ENCODE peak calls at places on chromosomes 6 and 20, in ten cellular contexts. N is Panc1, O is hepatocyte, M is esophagus squamous epithelium, D is pancreas, B is IMR-90, R is A549, H is breast epithelium, G is neural progenitor cell, I is spleen. J is an unnamed sample.

GRCh38 chr6:84772428-84773132 is 8.2 kb upstream of the TBX18 start:
- DNase-seq in R (peak; percentile 36), M (no peak), I (peak; percentile 62), B (no peak), H (no peak), D (no peak), G (peak; percentile 68), N (no peak), O (no peak), J (no peak)

GRCh38 chr6:100923481-100923880 is 42.4 kb upstream of the ASCC3 start:
- DNase-seq in G (no peak), I (no peak), N (no peak), H (no peak), R (no peak), D (no peak), M (no peak), B (no peak), O (no peak), J (no peak)

GRCh38 chr6:138145402-138145801 is 16.3 kb upstream of the ARFGEF3 start:
- DNase-seq in O (no peak), N (no peak), M (no peak), I (no peak), R (no peak), G (no peak), D (no peak), B (no peak), H (no peak), J (no peak)

GRCh38 chr6:10140824-10141223 is 274.1 kb downstream of the TFAP2A start:
- DNase-seq in B (no peak), O (no peak), I (no peak), H (no peak), R (no peak), D (no peak), M (no peak), G (no peak), N (no peak), J (no peak)

GRCh38 chr20:835220-836045 is 1.9 kb downstream of the FAM110A start:
- DNase-seq in G (no peak), I (peak; percentile 86), D (peak; percentile 48), M (no peak), O (no peak), B (no peak), H (no peak), R (no peak), N (no peak), J (no peak)

GRCh38 chr20:55099251-55099650 is 623.9 kb downstream of the DOK5 start:
- DNase-seq in D (no peak), N (no peak), I (no peak), B (no peak), H (no peak), G (no peak), O (no peak), M (no peak), R (no peak), J (no peak)

GRCh38 chr6:11494786-11495564 is 42.6 kb upstream of the TMEM170B start:
- DNase-seq in M (no peak), D (no peak), B (no peak), G (no peak), H (no peak), I (no peak), N (no peak), R (no peak), O (no peak), J (no peak)

GRCh38 chr20:20772492-20773047 is 60.1 kb upstream of the RALGAPA2 start:
- DNase-seq in R (no peak), N (no peak), H (no peak), O (no peak), G (no peak), B (no peak), D (no peak), M (no peak), I (no peak), J (no peak)

GRCh38 chr6:33927551-33927950 is 123.7 kb upstream of the MLN start:
- DNase-seq in G (no peak), H (no peak), M (no peak), N (no peak), B (peak; percentile 72), O (no peak), R (no peak), D (no peak), I (no peak), J (no peak)

GRCh38 chr6:170454512-170455285 is 98.4 kb downstream of the PSMB1 start:
- DNase-seq in B (no peak), D (no peak), M (no peak), H (no peak), R (no peak), I (peak; percentile 54), G (no peak), O (no peak), N (no peak), J (no peak)

GRCh38 chr20:42915081-42915480 is 274.6 kb downstream of the PTPRT start:
- DNase-seq in D (no peak), I (no peak), O (no peak), H (no peak), R (no peak), N (no peak), B (no peak), M (no peak), G (no peak), J (no peak)

GRCh38 chr20:48538856-48539255 is 288.9 kb downstream of the PREX1 start:
- DNase-seq in O (no peak), I (no peak), M (no peak), N (no peak), D (no peak), R (no peak), G (no peak), H (no peak), B (no peak), J (peak; percentile 85)

GRCh38 chr6:133945158-133945557 is 7.9 kb upstream of the TBPL1 start:
- DNase-seq in N (no peak), D (no peak), O (no peak), B (peak; percentile 29), H (no peak), R (peak; percentile 3), M (no peak), I (no peak), G (peak; percentile 25), J (peak; percentile 5)

GRCh38 chr6:150195996-150196417 is 53.2 kb downstream of the PPP1R14C start:
- DNase-seq in I (no peak), B (no peak), H (no peak), D (no peak), N (no peak), M (no peak), R (no peak), G (no peak), O (peak; percentile 59), J (no peak)

GRCh38 chr20:14712302-14712739 is 374.9 kb upstream of the FLRT3 start:
- DNase-seq in O (peak; percentile 60), G (peak; percentile 41), D (no peak), R (peak; percentile 90), M (no peak), N (peak; percentile 15), I (no peak), B (peak; percentile 67), H (no peak), J (peak; percentile 57)

GRCh38 chr6:166307981-166308768 is at the start of gene PRR18:
- DNase-seq in I (peak; percentile 74), M (no peak), H (no peak), D (peak; percentile 16), N (no peak), R (no peak), O (peak; percentile 36), B (no peak), G (peak; percentile 55), J (peak; percentile 48)

GRCh38 chr6:166308769-166309589 is 787 bp upstream of the PRR18 start:
- DNase-seq in M (no peak), R (no peak), O (no peak), H (peak; percentile 67), G (peak; percentile 19), I (no peak), D (no peak), N (no peak), B (no peak), J (no peak)

GRCh38 chr6:166310634-166311033 is 2.4 kb upstream of the PRR18 start:
- DNase-seq in O (no peak), G (no peak), N (no peak), D (no peak), I (no peak), B (no peak), R (no peak), M (no peak), H (no peak), J (no peak)

GRCh38 chr6:166307082-166307980 is 861 bp downstream of the PRR18 start:
- DNase-seq in G (peak; percentile 80), O (peak; percentile 44), N (no peak), D (no peak), H (no peak), I (peak; percentile 75), M (no peak), R (no peak), B (no peak), J (peak; percentile 25)

GRCh38 chr6:166309977-166310376 is 1.8 kb upstream of the PRR18 start:
- DNase-seq in N (no peak), H (no peak), G (no peak), M (no peak), R (no peak), O (no peak), I (no peak), B (no peak), D (no peak), J (no peak)
- H3K4me3 ChIP-seq in N (no peak overlapping the region), H (no peak overlapping the region), G (no peak overlapping the region), M (no peak overlapping the region), R (no peak overlapping the region), O (no peak overlapping the region), I (no peak overlapping the region), B (no peak overlapping the region), D (no peak overlapping the region), J (no peak overlapping the region)

GRCh38 chr6:156662025-156662445 is 115.1 kb upstream of the ARID1B start:
- DNase-seq in D (peak; percentile 39), O (peak; percentile 91), G (peak; percentile 82), H (no peak), N (peak; percentile 25), M (no peak), R (peak; percentile 80), I (no peak), B (no peak), J (peak; percentile 25)
- TF ChIP-seq CTCF in D (no peak), O (peak; percentile 98), G (peak; percentile 96), H (peak; percentile 27), N (peak; percentile 95), M (no peak), R (peak; percentile 72), I (peak; percentile 29), B (no peak), J (peak; percentile 30)

GRCh38 chr6:13730704-13731103 is 19.1 kb upstream of the RANBP9 start:
- DNase-seq in O (no peak), R (no peak), H (no peak), D (no peak), B (no peak), G (no peak), I (no peak), N (no peak), M (no peak), J (no peak)
- H3K4me1 ChIP-seq in O (no peaks in the 10 kb centered on the region), R (peaks cover 3% of the 10 kb centered on the region), H (no peaks in the 10 kb centered on the region), D (no peaks in the 10 kb centered on the region), B (no peaks in the 10 kb centered on the region), G (peaks cover 4% of the 10 kb centered on the region), I (no peaks in the 10 kb centered on the region), N (peaks cover 4% of the 10 kb centered on the region), M (peaks cover 34% of the 10 kb centered on the region), J (no peaks in the 10 kb centered on the region)

DNA sequence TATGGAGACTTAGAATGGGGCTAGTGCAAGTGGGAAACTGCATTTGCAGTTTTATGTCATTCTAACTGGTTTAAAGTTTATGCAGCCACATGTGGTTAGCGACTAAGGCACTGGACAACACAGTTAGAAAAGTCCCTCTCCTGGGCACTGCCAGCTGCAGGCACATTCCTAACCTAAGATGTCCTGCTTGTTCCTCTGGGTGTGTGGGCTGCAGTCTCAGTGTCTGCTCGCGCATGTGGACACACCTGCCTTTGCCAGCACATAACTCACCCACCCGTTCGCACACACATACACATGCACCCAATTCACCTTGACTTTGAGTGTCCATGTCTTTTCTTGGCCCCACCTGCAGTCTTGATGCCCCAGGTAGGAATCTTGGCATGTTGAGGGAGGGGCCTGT is 18.5 kb upstream of the SLC22A2 start:
- DNase-seq in O (no peak), D (no peak), M (no peak), B (no peak), G (no peak), R (no peak), H (no peak), I (no peak), N (no peak), J (no peak)
- H3K4me3 ChIP-seq in O (no peak overlapping the region), D (no peak overlapping the region), M (no peak overlapping the region), B (no peak overlapping the region), G (no peak overlapping the region), R (no peak overlapping the region), H (no peak overlapping the region), I (no peak overlapping the region), N (no peak overlapping the region), J (no peak overlapping the region)

J was measured in Caco-2.